ENCODE peak calls at places on chromosomes 3 and 15, in seven cellular contexts. I, T, R, P, V, L and Y are unnamed samples.

GRCh38 chr3:172218350-172219323 is 179.3 kb downstream of the FNDC3B start:
- DNase-seq in I (peak), R (no peak), V (no peak), T (no peak), L (no peak), P (peak), Y (peak)

GRCh38 chr15:84878504-84878903 is 6.0 kb upstream of the SLC28A1 start:
- DNase-seq in V (peak), R (peak), T (peak), L (peak), I (peak), P (peak), Y (peak)

GRCh38 chr15:97875513-97876285 is 84.8 kb upstream of the ARRDC4 start:
- DNase-seq in L (peak), P (no peak), V (no peak), I (no peak), T (peak), R (no peak), Y (no peak)

GRCh38 chr3:42905740-42906084 is 230 bp upstream of the ZNF662 start:
- DNase-seq in L (no peak), T (no peak), V (no peak), I (no peak), R (no peak), P (no peak), Y (no peak)

GRCh38 chr3:49277357-49277723 is 308 bp upstream of the C3orf62 start:
- DNase-seq in T (no peak), P (no peak), V (no peak), R (no peak), I (no peak), L (no peak), Y (no peak)

GRCh38 chr15:76752549-76752948 is 152.6 kb downstream of the SCAPER start:
- DNase-seq in V (no peak), R (no peak), P (no peak), L (no peak), I (no peak), T (no peak), Y (no peak)

GRCh38 chr3:33544126-33544525 is 103.9 kb upstream of the UBP1 start:
- DNase-seq in V (no peak), L (no peak), R (no peak), I (peak), T (no peak), P (no peak), Y (no peak)

GRCh38 chr3:45776611-45777010 is 19.7 kb downstream of the SLC6A20 start:
- DNase-seq in R (no peak), T (peak), I (no peak), L (no peak), V (no peak), P (no peak), Y (no peak)

GRCh38 chr3:18208856-18209255 is 216.3 kb downstream of the SATB1 start:
- DNase-seq in T (no peak), P (no peak), V (no peak), L (no peak), I (no peak), R (no peak), Y (no peak)

GRCh38 chr15:92805080-92805708 is 94.9 kb upstream of the CHD2 start:
- DNase-seq in L (no peak), T (no peak), V (no peak), R (no peak), P (no peak), I (no peak), Y (no peak)

DNA sequence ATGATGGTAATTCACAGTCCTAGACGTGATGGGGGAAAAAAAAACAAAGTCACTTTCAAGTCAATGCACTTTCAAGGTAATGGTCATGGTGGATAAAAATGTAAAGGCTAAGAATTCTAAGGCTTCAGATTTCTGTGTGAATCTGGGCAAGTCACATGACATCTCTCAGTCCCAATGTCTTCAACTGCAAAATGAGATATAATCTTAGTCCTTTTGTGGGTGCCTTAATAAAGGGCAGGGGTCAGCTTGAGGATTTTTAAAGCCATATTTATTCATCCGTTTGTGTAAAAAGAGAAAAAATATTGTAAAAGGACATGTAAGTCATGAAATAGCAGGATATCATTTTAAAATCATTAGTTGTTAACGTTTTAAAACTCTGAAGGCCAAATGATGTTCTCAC is 83.5 kb downstream of the ADAMTS9 start:
- DNase-seq in R (no peak), P (no peak), T (no peak), V (no peak), L (no peak), I (no peak), Y (no peak)
- H3K18ac ChIP-seq in R (no peak), P (no peak), T (no peak), V (no peak), L (no peak), I (no peak), Y (no peak)

GRCh38 chr15:86082619-86083377 is 3.1 kb downstream of the AGBL1 start:
- DNase-seq in R (no peak), I (no peak), V (no peak), T (no peak), P (no peak), L (no peak), Y (no peak)
- H3K18ac ChIP-seq in R (no peak), I (no peak), V (no peak), T (no peak), P (no peak), L (no peak), Y (no peak)

GRCh38 chr15:45150997-45151396 is 21.2 kb downstream of the DUOX1 start:
- DNase-seq in V (no peak), I (no peak), P (no peak), T (no peak), R (no peak), L (no peak), Y (no peak)
- H3K18ac ChIP-seq in V (no peak), I (no peak), P (no peak), T (no peak), R (no peak), L (no peak), Y (no peak)

DNA sequence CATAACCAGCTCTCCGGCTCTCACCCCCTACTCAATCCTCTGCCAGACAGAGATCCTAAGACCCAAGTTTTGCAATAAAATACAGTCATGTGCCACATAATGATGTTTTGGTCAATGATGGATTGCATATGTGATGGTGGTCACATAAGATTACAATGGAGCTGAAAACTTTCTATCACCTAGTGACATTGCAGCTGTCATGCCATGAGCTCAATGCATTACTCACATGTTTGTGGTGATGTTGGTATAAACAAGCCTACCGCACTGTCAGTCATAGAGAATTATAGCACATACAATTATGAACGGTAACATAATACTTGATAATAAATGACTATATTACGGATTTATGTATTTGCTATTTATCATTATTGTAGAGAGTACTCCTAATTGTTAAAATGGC is 26.9 kb upstream of the SAMMSON start:
- DNase-seq in I (no peak), P (peak), V (no peak), L (no peak), T (no peak), R (no peak), Y (no peak)
- H3K18ac ChIP-seq in I (no peak), P (no peak), V (no peak), L (no peak), T (no peak), R (no peak), Y (no peak)

GRCh38 chr3:8984081-8984480 is 20.8 kb upstream of the RAD18 start:
- DNase-seq in P (no peak), V (no peak), I (no peak), T (no peak), L (no peak), R (no peak), Y (no peak)
- H3K18ac ChIP-seq in P (no peak), V (no peak), I (no peak), T (no peak), L (no peak), R (no peak), Y (no peak)

GRCh38 chr3:196023947-196024346 is 57.9 kb downstream of the TFRC start:
- DNase-seq in V (no peak), R (no peak), I (no peak), P (no peak), T (no peak), L (no peak), Y (no peak)
- H3K18ac ChIP-seq in V (no peak), R (no peak), I (no peak), P (no peak), T (no peak), L (no peak), Y (no peak)